ENCODE peak calls at places on chromosomes 2 and 18, in seven cellular contexts. C is stimulated activated CD4-positive, alpha-beta T cell treated with anti-CD3 and anti-CD28 coated beads, TNF-alpha, amount 100 ng/mL, for 1 hour; I is non-pigmented ciliary epithelial cell; W is mucosa of descending colon; O is right cardiac atrium; N is SW480; P is NCI-H446 treated with DMSO at 0.1 percent for 48 hours. B is an unnamed sample.

GRCh38 chr2:29281585-29281984 is 166.4 kb downstream of the CLIP4 start:
- DNase-seq in C (no peak), P (peak; percentile 63), N (no peak), O (peak; percentile 75), W (no peak), I (peak; percentile 19), B (peak; percentile 49)

GRCh38 chr2:37614061-37614802 is 57.2 kb downstream of the CDC42EP3 start:
- DNase-seq in O (no peak), W (no peak), C (no peak), I (peak; percentile 79), N (no peak), P (no peak), B (no peak)

GRCh38 chr2:108324531-108325256 is 36.0 kb downstream of the SULT1C2 start:
- DNase-seq in N (no peak), I (peak; percentile 51), P (no peak), O (no peak), W (no peak), C (no peak), B (no peak)

GRCh38 chr2:214310319-214310718 is 100.5 kb upstream of the VWC2L start:
- DNase-seq in N (peak; percentile 2), P (no peak), C (no peak), W (no peak), O (no peak), I (no peak), B (no peak)

GRCh38 chr2:37893327-37893726 is 31.8 kb upstream of the RMDN2 start:
- DNase-seq in N (no peak), P (no peak), W (no peak), C (no peak), O (no peak), I (no peak), B (no peak)

GRCh38 chr2:158688722-158689121 is 106.4 kb upstream of the DAPL1 start:
- DNase-seq in O (no peak), C (no peak), W (no peak), P (no peak), I (no peak), N (no peak), B (no peak)

GRCh38 chr2:52934354-52934898 is 833.2 kb upstream of the CHAC2 start:
- DNase-seq in P (peak; percentile 20), N (peak; percentile 75), C (no peak), I (peak; percentile 42), W (no peak), O (no peak), B (no peak)

GRCh38 chr2:219650426-219651248 is 23.2 kb downstream of the SLC4A3 start:
- DNase-seq in W (no peak), O (peak; percentile 15), C (no peak), I (no peak), N (no peak), P (no peak), B (no peak)

GRCh38 chr2:196823750-196824149 is 14.6 kb upstream of the C2orf66 start:
- DNase-seq in I (peak; percentile 80), W (no peak), C (no peak), N (no peak), P (no peak), O (no peak), B (no peak)

GRCh38 chr2:99159594-99159993 is 4.8 kb downstream of the LIPT1 start:
- DNase-seq in P (no peak), I (no peak), C (no peak), W (no peak), O (no peak), N (no peak), B (no peak)

GRCh38 chr18:32552421-32553030 is 81.8 kb upstream of the GAREM1 start:
- DNase-seq in I (peak; percentile 32), O (no peak), P (peak; percentile 9), C (peak; percentile 27), W (no peak), N (peak; percentile 51), B (peak; percentile 18)

GRCh38 chr2:76978064-76978463 is 544.1 kb downstream of the LRRTM4 start:
- DNase-seq in W (no peak), N (no peak), I (peak; percentile 35), P (no peak), O (no peak), C (no peak), B (no peak)

GRCh38 chr18:63708650-63709049 is 5.9 kb downstream of the SERPINB11 start:
- DNase-seq in C (no peak), P (no peak), O (no peak), N (no peak), W (no peak), I (peak; percentile 65), B (no peak)

GRCh38 chr2:158580760-158581159 is 124.0 kb downstream of the PKP4 start:
- DNase-seq in O (peak; percentile 41), N (no peak), P (no peak), C (no peak), W (no peak), I (no peak), B (no peak)

GRCh38 chr2:162072976-162073775 is 839 bp downstream of the DPP4 start:
- DNase-seq in W (no peak), P (no peak), O (peak; percentile 41), C (no peak), I (no peak), N (no peak), B (no peak)

B was measured in DMS 273 treated with DMSO at 0.1 percent for 48 hours.